ENCODE peak calls at places on chromosomes 4 and X, in five cellular contexts. One of them, this sample, is unnamed.

GRCh38 chr4:176778491-176778890 is 14.2 kb downstream of the VEGFC start:
- DNase-seq in GM06990: no peak
- DNase-seq in pancreas: no peak
- DNase-seq in Panc1: no peak
- DNase-seq in PC-3: peak; percentile 68
- DNase-seq in this sample: no peak

GRCh38 chrX:131548994-131549393 is 5.1 kb downstream of the OR13H1 start:
- DNase-seq in GM06990: no peak
- DNase-seq in PC-3: no peak
- DNase-seq in pancreas: no peak
- DNase-seq in Panc1: no peak
- DNase-seq in this sample: no peak

GRCh38 chrX:96204928-96205327 is 479.7 kb upstream of the DIAPH2 start:
- DNase-seq in pancreas: no peak
- DNase-seq in GM06990: no peak
- DNase-seq in Panc1: no peak
- DNase-seq in PC-3: no peak
- DNase-seq in this sample: no peak

GRCh38 chr4:176376032-176376614 is 56.4 kb downstream of the SPCS3 start:
- DNase-seq in PC-3: peak; percentile 58
- DNase-seq in pancreas: no peak
- DNase-seq in GM06990: no peak
- DNase-seq in Panc1: no peak
- DNase-seq in this sample: no peak

GRCh38 chr4:107721436-107722090 is 1.5 kb upstream of the PAPSS1 start:
- DNase-seq in pancreas: no peak
- DNase-seq in PC-3: no peak
- DNase-seq in GM06990: peak; percentile 50
- DNase-seq in Panc1: no peak
- DNase-seq in this sample: no peak

GRCh38 chrX:139209342-139209741 is 321.2 kb upstream of the F9 start:
- DNase-seq in Panc1: no peak
- DNase-seq in GM06990: no peak
- DNase-seq in pancreas: no peak
- DNase-seq in PC-3: no peak
- DNase-seq in this sample: no peak

GRCh38 chrX:13898603-13899002 is 81.7 kb upstream of the GPM6B start:
- DNase-seq in PC-3: peak; percentile 74
- DNase-seq in Panc1: no peak
- DNase-seq in GM06990: no peak
- DNase-seq in pancreas: no peak
- DNase-seq in this sample: no peak

GRCh38 chr4:122218762-122219161 is 66.6 kb downstream of the BLTP1 start:
- DNase-seq in Panc1: no peak
- DNase-seq in pancreas: no peak
- DNase-seq in PC-3: peak; percentile 13
- DNase-seq in GM06990: no peak
- DNase-seq in this sample: no peak

GRCh38 chr4:37661643-37662221 is 24.4 kb downstream of the RELL1 start:
- DNase-seq in PC-3: no peak
- DNase-seq in pancreas: no peak
- DNase-seq in GM06990: no peak
- DNase-seq in Panc1: no peak
- DNase-seq in this sample: no peak

GRCh38 chr4:153341575-153342090 is 2.9 kb upstream of the MND1 start:
- DNase-seq in Panc1: no peak
- DNase-seq in GM06990: peak; percentile 13
- DNase-seq in pancreas: no peak
- DNase-seq in PC-3: peak; percentile 75
- DNase-seq in this sample: no peak

GRCh38 chr4:184845367-184846011 is 19.7 kb upstream of the ACSL1 start:
- DNase-seq in Panc1: no peak
- DNase-seq in pancreas: no peak
- DNase-seq in PC-3: peak; percentile 79
- DNase-seq in GM06990: no peak
- DNase-seq in this sample: no peak

GRCh38 chrX:112819013-112819635 is 21.5 kb downstream of the AMOT start:
- DNase-seq in Panc1: no peak
- DNase-seq in GM06990: no peak
- DNase-seq in PC-3: no peak
- DNase-seq in pancreas: no peak
- DNase-seq in this sample: no peak

GRCh38 chrX:72305286-72306084 is at the start of gene CITED1:
- DNase-seq in PC-3: no peak
- DNase-seq in GM06990: no peak
- DNase-seq in pancreas: peak; percentile 69
- DNase-seq in Panc1: no peak
- DNase-seq in this sample: peak; percentile 76

GRCh38 chr4:83011779-83012630 is 1.4 kb upstream of the LIN54 start:
- DNase-seq in GM06990: peak; percentile 61
- DNase-seq in PC-3: peak; percentile 47
- DNase-seq in Panc1: no peak
- DNase-seq in pancreas: peak; percentile 85
- DNase-seq in this sample: peak; percentile 49

GRCh38 chr4:16820304-16820703 is 78.1 kb downstream of the LDB2 start:
- DNase-seq in Panc1: no peak
- DNase-seq in pancreas: no peak
- DNase-seq in PC-3: no peak
- DNase-seq in GM06990: no peak
- DNase-seq in this sample: no peak

GRCh38 chr4:2393353-2394270 is 24.8 kb downstream of the ZFYVE28 start:
- DNase-seq in GM06990: no peak
- DNase-seq in Panc1: no peak
- DNase-seq in pancreas: peak; percentile 82
- DNase-seq in PC-3: no peak
- DNase-seq in this sample: no peak

GRCh38 chr4:2389691-2390090 is 28.8 kb downstream of the ZFYVE28 start:
- DNase-seq in pancreas: no peak
- DNase-seq in PC-3: no peak
- DNase-seq in Panc1: no peak
- DNase-seq in GM06990: no peak
- DNase-seq in this sample: no peak

GRCh38 chr4:2388430-2389182 is 29.8 kb downstream of the ZFYVE28 start:
- DNase-seq in GM06990: no peak
- DNase-seq in PC-3: no peak
- DNase-seq in pancreas: no peak
- DNase-seq in Panc1: no peak
- DNase-seq in this sample: no peak

GRCh38 chr4:2390146-2390545 is 28.3 kb downstream of the ZFYVE28 start:
- DNase-seq in PC-3: no peak
- DNase-seq in Panc1: no peak
- DNase-seq in GM06990: no peak
- DNase-seq in pancreas: no peak
- DNase-seq in this sample: no peak

DNA sequence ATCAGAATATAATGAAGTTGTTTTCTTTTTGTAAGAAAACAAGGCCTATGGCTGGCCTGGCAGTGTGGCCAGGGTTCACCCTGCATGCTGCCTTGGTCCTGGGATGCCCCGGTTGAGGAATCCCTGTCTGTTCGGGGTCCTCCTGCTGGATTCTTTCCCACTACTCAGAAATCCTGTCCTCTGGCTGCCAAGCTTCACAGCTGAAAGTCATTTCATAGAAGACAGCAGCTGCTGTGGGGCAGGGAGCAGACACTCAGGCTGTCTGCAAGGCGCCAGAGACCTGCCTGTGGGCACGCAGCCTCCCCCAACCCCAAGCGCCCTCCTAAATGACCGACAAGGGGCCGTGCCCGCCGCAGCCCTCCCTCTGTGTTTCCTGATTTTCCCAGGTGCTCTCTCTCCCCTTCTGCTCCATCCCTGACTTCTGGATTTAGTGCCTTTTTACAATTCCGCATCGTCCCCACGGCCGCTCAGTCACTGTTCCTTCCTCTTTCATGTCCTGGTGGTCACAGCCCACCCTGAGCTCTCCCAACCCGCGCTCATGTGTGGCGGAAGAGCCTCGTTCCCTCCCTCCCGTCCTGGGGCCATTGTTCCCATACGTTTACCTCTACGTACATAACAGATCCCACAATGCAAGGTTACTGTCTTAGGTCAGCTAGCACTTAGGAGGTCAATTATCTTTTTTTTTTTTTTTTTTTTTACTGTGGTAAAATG is 27.5 kb downstream of the ZFYVE28 start:
- DNase-seq in Panc1: no peak
- DNase-seq in GM06990: no peak
- DNase-seq in PC-3: no peak
- DNase-seq in pancreas: no peak
- DNase-seq in this sample: no peak
- H3K27me3 ChIP-seq in Panc1: no peaks in the 10 kb centered on the region
- H3K27me3 ChIP-seq in GM06990: no peaks in the 10 kb centered on the region
- H3K27me3 ChIP-seq in PC-3: no peaks in the 10 kb centered on the region
- H3K27me3 ChIP-seq in pancreas: no peaks in the 10 kb centered on the region
- H3K27me3 ChIP-seq in this sample: no peaks in the 10 kb centered on the region

GRCh38 chrX:119990995-119991787 is 47.6 kb upstream of the NKAP start:
- DNase-seq in pancreas: peak; percentile 67
- DNase-seq in GM06990: no peak
- DNase-seq in Panc1: no peak
- DNase-seq in PC-3: no peak
- DNase-seq in this sample: no peak
- H3K27me3 ChIP-seq in pancreas: no peaks in the 10 kb centered on the region
- H3K27me3 ChIP-seq in GM06990: no peaks in the 10 kb centered on the region
- H3K27me3 ChIP-seq in Panc1: peaks cover 4% of the 10 kb centered on the region
- H3K27me3 ChIP-seq in PC-3: peaks cover 74% of the 10 kb centered on the region
- H3K27me3 ChIP-seq in this sample: no peaks in the 10 kb centered on the region

DNA sequence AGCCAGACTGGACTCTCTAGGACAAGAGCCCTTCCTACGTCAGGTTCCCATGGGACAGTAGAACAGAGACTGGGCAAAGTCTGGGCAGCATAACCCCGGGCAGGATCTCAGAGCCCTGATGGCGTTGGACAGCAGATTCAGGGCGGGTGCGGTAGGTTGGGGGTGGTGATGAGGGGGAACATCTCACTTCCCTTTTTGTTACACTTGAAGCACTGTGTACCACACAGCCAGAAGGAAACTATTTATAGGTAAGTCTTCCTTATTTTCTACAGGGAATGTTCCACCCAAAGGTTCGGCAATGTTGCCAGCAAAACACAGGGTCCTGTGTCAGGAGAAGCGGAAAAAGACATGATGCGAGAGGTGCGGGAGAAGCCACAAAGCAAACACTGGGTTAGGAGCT is 54.3 kb downstream of the TSC22D3 start:
- DNase-seq in PC-3: no peak
- DNase-seq in GM06990: no peak
- DNase-seq in Panc1: no peak
- DNase-seq in pancreas: no peak
- DNase-seq in this sample: no peak
- H3K27me3 ChIP-seq in PC-3: no peaks in the 10 kb centered on the region
- H3K27me3 ChIP-seq in GM06990: no peaks in the 10 kb centered on the region
- H3K27me3 ChIP-seq in Panc1: no peaks in the 10 kb centered on the region
- H3K27me3 ChIP-seq in pancreas: no peaks in the 10 kb centered on the region
- H3K27me3 ChIP-seq in this sample: no peaks in the 10 kb centered on the region

GRCh38 chrX:16188687-16189086 is 21.4 kb downstream of the MAGEB17 start:
- DNase-seq in GM06990: no peak
- DNase-seq in Panc1: no peak
- DNase-seq in pancreas: no peak
- DNase-seq in PC-3: peak; percentile 44
- DNase-seq in this sample: no peak
- H3K27me3 ChIP-seq in GM06990: no peaks in the 10 kb centered on the region
- H3K27me3 ChIP-seq in Panc1: no peaks in the 10 kb centered on the region
- H3K27me3 ChIP-seq in pancreas: no peaks in the 10 kb centered on the region
- H3K27me3 ChIP-seq in PC-3: no peaks in the 10 kb centered on the region
- H3K27me3 ChIP-seq in this sample: no peaks in the 10 kb centered on the region

DNA sequence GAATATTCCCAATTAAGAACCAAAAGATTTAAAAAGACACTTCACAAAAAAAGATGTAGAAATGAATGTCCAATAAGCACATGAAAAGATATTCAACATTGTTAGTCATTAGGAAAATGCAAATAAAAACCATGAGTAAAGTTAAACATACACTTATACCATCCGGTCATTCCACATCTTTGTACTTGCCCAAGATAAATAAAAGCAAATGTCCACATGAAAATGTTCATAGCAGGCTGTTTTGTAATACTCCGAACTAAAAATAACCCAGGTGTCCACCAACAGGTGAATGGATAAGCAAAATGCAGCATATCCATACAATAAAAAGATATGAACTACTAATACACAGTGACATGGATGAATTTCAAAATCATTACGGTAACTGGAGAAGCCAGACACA is 28.6 kb upstream of the ZCCHC4 start:
- DNase-seq in GM06990: no peak
- DNase-seq in pancreas: no peak
- DNase-seq in PC-3: peak; percentile 75
- DNase-seq in Panc1: no peak
- DNase-seq in this sample: no peak
- H3K27me3 ChIP-seq in GM06990: no peaks in the 10 kb centered on the region
- H3K27me3 ChIP-seq in pancreas: no peaks in the 10 kb centered on the region
- H3K27me3 ChIP-seq in PC-3: no peaks in the 10 kb centered on the region
- H3K27me3 ChIP-seq in Panc1: no peaks in the 10 kb centered on the region
- H3K27me3 ChIP-seq in this sample: no peaks in the 10 kb centered on the region

DNA sequence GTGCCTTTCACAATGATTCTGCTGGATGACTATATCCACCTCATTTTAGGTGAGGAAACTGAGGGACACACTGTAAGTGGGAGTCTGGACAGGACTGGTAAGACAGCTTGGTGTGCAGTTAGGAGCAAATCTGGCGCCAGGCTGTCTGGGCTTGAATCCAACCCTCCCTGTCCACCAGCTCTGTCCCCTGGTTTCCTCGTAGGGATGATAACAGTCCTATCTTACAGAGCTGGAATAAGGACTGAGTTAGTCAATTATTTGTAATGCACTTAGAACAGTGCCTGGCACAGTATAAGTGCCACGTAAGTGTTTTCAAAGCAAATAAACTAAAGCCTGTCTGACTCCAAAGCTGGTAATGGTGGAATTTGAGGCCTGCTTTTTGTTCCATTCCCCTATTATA is 101.9 kb downstream of the UCHL1 start:
- DNase-seq in pancreas: no peak
- DNase-seq in GM06990: no peak
- DNase-seq in PC-3: no peak
- DNase-seq in Panc1: no peak
- DNase-seq in this sample: no peak
- H3K27me3 ChIP-seq in pancreas: no peaks in the 10 kb centered on the region
- H3K27me3 ChIP-seq in GM06990: peaks cover 3% of the 10 kb centered on the region
- H3K27me3 ChIP-seq in PC-3: no peaks in the 10 kb centered on the region
- H3K27me3 ChIP-seq in Panc1: peaks cover 9% of the 10 kb centered on the region
- H3K27me3 ChIP-seq in this sample: no peaks in the 10 kb centered on the region

GRCh38 chrX:79413009-79413408 is 45.9 kb upstream of the ITM2A start:
- DNase-seq in pancreas: no peak
- DNase-seq in PC-3: peak; percentile 39
- DNase-seq in GM06990: no peak
- DNase-seq in Panc1: peak; percentile 1
- DNase-seq in this sample: no peak
- H3K27me3 ChIP-seq in pancreas: no peaks in the 10 kb centered on the region
- H3K27me3 ChIP-seq in PC-3: no peaks in the 10 kb centered on the region
- H3K27me3 ChIP-seq in GM06990: no peaks in the 10 kb centered on the region
- H3K27me3 ChIP-seq in Panc1: no peaks in the 10 kb centered on the region
- H3K27me3 ChIP-seq in this sample: no peaks in the 10 kb centered on the region

This sample was measured in testis.